ENCODE peak calls at places on chromosomes 1 and 21, in ten cellular contexts. W is GOT3; L is NAMALWA; X is activated T-cell treated with anti-CD3 and anti-CD28 coated beads for 1 hour; B is HEK293T; H is T-cell; V is stimulated activated CD8-positive, alpha-beta memory T cell treated with anti-CD3 and anti-CD28 coated beads, Interleukin-7, amount 100 ng/mL, for 24 hours; A is right cardiac atrium; I is D341Med; O is endothelial cell. F is an unnamed sample.

GRCh38 chr1:115496904-115497527 is 144.8 kb upstream of the VANGL1 start:
- DNase-seq in W (no peak), L (no peak), X (no peak), B (no peak), H (no peak), V (no peak), A (no peak), I (no peak), O (no peak), F (peak)

GRCh38 chr1:231039161-231040018 is 664 bp downstream of the FAM89A start:
- DNase-seq in W (no peak), L (peak), X (peak), B (peak), H (peak), V (no peak), A (peak), I (peak), O (peak), F (peak)

GRCh38 chr1:52368383-52369172 is 2.6 kb upstream of the CC2D1B start:
- DNase-seq in W (no peak), L (no peak), X (peak), B (peak), H (peak), V (peak), A (peak), I (peak), O (peak), F (no peak)

GRCh38 chr1:14827870-14828269 is 229.4 kb downstream of the KAZN start:
- DNase-seq in W (no peak), L (no peak), X (no peak), B (no peak), H (no peak), V (no peak), A (no peak), I (no peak), O (no peak), F (no peak)

GRCh38 chr1:51690285-51690961 is 73.5 kb downstream of the OSBPL9 start:
- DNase-seq in W (no peak), L (no peak), X (no peak), B (no peak), H (no peak), V (no peak), A (no peak), I (no peak), O (no peak), F (no peak)

GRCh38 chr1:24932284-24932683 is 2.2 kb upstream of the RUNX3 start:
- DNase-seq in W (no peak), L (peak), X (peak), B (peak), H (peak), V (no peak), A (peak), I (peak), O (peak), F (no peak)

GRCh38 chr1:221840511-221841243 is 98.8 kb upstream of the DUSP10 start:
- DNase-seq in W (no peak), L (no peak), X (no peak), B (no peak), H (no peak), V (no peak), A (no peak), I (no peak), O (no peak), F (no peak)

GRCh38 chr1:112855152-112855836 is 100.7 kb downstream of the SLC16A1 start:
- DNase-seq in W (no peak), L (no peak), X (no peak), B (no peak), H (no peak), V (no peak), A (no peak), I (no peak), O (no peak), F (no peak)

GRCh38 chr1:99527078-99527477 is 118.8 kb upstream of the PALMD start:
- DNase-seq in W (no peak), L (peak), X (no peak), B (peak), H (no peak), V (no peak), A (no peak), I (peak), O (no peak), F (no peak)

GRCh38 chr1:43822040-43822439 is 111.6 kb upstream of the ARTN start:
- DNase-seq in W (no peak), L (no peak), X (no peak), B (no peak), H (no peak), V (no peak), A (no peak), I (no peak), O (no peak), F (peak)

GRCh38 chr1:110595311-110595710 is 10.8 kb downstream of the KCNA2 start:
- DNase-seq in W (no peak), L (no peak), X (no peak), B (no peak), H (no peak), V (no peak), A (no peak), I (no peak), O (no peak), F (no peak)

GRCh38 chr1:155910621-155911121 is 478 bp downstream of the RIT1 start:
- DNase-seq in W (no peak), L (peak), X (no peak), B (peak), H (no peak), V (no peak), A (no peak), I (peak), O (peak), F (no peak)

GRCh38 chr1:170604065-170604464 is 59.9 kb upstream of the PRRX1 start:
- DNase-seq in W (no peak), L (no peak), X (no peak), B (no peak), H (no peak), V (no peak), A (no peak), I (no peak), O (no peak), F (no peak)

GRCh38 chr1:182185822-182186756 is 124.6 kb upstream of the ZNF648 start:
- DNase-seq in W (no peak), L (no peak), X (no peak), B (peak), H (no peak), V (no peak), A (no peak), I (no peak), O (no peak), F (no peak)

GRCh38 chr21:35475768-35476167 is 426.7 kb upstream of the RUNX1 start:
- DNase-seq in W (no peak), L (no peak), X (no peak), B (no peak), H (no peak), V (no peak), A (no peak), I (no peak), O (no peak), F (no peak)

GRCh38 chr1:52551476-52552235 is 1.2 kb downstream of the TUT4 start:
- DNase-seq in W (no peak), L (no peak), X (peak), B (no peak), H (peak), V (no peak), A (no peak), I (no peak), O (no peak), F (no peak)

GRCh38 chr1:228073870-228074545 is 8.5 kb upstream of the ARF1 start:
- DNase-seq in W (no peak), L (peak), X (no peak), B (peak), H (no peak), V (no peak), A (peak), I (peak), O (no peak), F (no peak)

GRCh38 chr1:85581138-85581801 is 709 bp downstream of the CCN1 start:
- DNase-seq in W (peak), L (no peak), X (no peak), B (peak), H (peak), V (no peak), A (peak), I (peak), O (peak), F (peak)

GRCh38 chr1:19323987-19324664 is 12.0 kb downstream of the SLC66A1 start:
- DNase-seq in W (no peak), L (no peak), X (no peak), B (no peak), H (no peak), V (no peak), A (no peak), I (no peak), O (no peak), F (no peak)

GRCh38 chr1:245337829-245338484 is 183.2 kb downstream of the KIF26B start:
- DNase-seq in W (no peak), L (peak), X (no peak), B (no peak), H (no peak), V (no peak), A (no peak), I (no peak), O (no peak), F (no peak)

GRCh38 chr1:86706018-86706417 is 1.6 kb downstream of the SH3GLB1 start:
- DNase-seq in W (no peak), L (peak), X (no peak), B (no peak), H (no peak), V (no peak), A (no peak), I (no peak), O (no peak), F (no peak)

GRCh38 chr1:219385786-219386427 is 212.2 kb downstream of the LYPLAL1 start:
- DNase-seq in W (no peak), L (peak), X (no peak), B (peak), H (no peak), V (peak), A (peak), I (peak), O (peak), F (peak)

GRCh38 chr1:8283058-8283884 is 34.6 kb upstream of the SLC45A1 start:
- DNase-seq in W (no peak), L (peak), X (no peak), B (no peak), H (no peak), V (no peak), A (no peak), I (no peak), O (no peak), F (no peak)

GRCh38 chr1:27555700-27556424 is 48.1 kb downstream of the AHDC1 start:
- DNase-seq in W (no peak), L (no peak), X (no peak), B (no peak), H (peak), V (no peak), A (peak), I (no peak), O (no peak), F (no peak)

GRCh38 chr1:7375329-7375728 is 395.8 kb upstream of the VAMP3 start:
- DNase-seq in W (no peak), L (no peak), X (no peak), B (no peak), H (no peak), V (no peak), A (peak), I (no peak), O (no peak), F (no peak)

GRCh38 chr1:178238722-178239510 is 145.0 kb downstream of the RASAL2 start:
- DNase-seq in W (no peak), L (no peak), X (no peak), B (no peak), H (no peak), V (no peak), A (no peak), I (no peak), O (no peak), F (peak)

GRCh38 chr1:205493241-205494085 is 11.0 kb upstream of the CDK18 start:
- DNase-seq in W (peak), L (no peak), X (no peak), B (no peak), H (no peak), V (no peak), A (peak), I (no peak), O (no peak), F (no peak)

GRCh38 chr1:11515403-11516300 is 36.7 kb downstream of the DISP3 start:
- DNase-seq in W (no peak), L (no peak), X (no peak), B (no peak), H (no peak), V (no peak), A (no peak), I (no peak), O (no peak), F (no peak)

GRCh38 chr1:75202751-75203150 is 68.6 kb downstream of the LHX8 start:
- DNase-seq in W (no peak), L (no peak), X (no peak), B (no peak), H (no peak), V (no peak), A (no peak), I (no peak), O (no peak), F (no peak)

GRCh38 chr1:44806025-44806703 is 987 bp downstream of the DYNLT4 start:
- DNase-seq in W (no peak), L (no peak), X (no peak), B (no peak), H (no peak), V (no peak), A (peak), I (no peak), O (no peak), F (no peak)

GRCh38 chr1:153397056-153397923 is 6.4 kb upstream of the S100A8 start:
- DNase-seq in W (no peak), L (no peak), X (no peak), B (no peak), H (no peak), V (no peak), A (no peak), I (no peak), O (no peak), F (no peak)

GRCh38 chr1:61094677-61095076 is 12.3 kb downstream of the NFIA start:
- DNase-seq in W (no peak), L (no peak), X (no peak), B (no peak), H (no peak), V (no peak), A (no peak), I (no peak), O (no peak), F (no peak)

GRCh38 chr1:77506771-77507170 is 175.7 kb downstream of the ZZZ3 start:
- DNase-seq in W (no peak), L (no peak), X (no peak), B (no peak), H (no peak), V (no peak), A (no peak), I (no peak), O (no peak), F (no peak)

GRCh38 chr1:81111818-81112217 is 688.9 kb upstream of the ADGRL2 start:
- DNase-seq in W (no peak), L (no peak), X (no peak), B (no peak), H (no peak), V (no peak), A (no peak), I (no peak), O (no peak), F (no peak)

GRCh38 chr1:108877858-108878257 is 1.1 kb downstream of the GPSM2 start:
- DNase-seq in W (no peak), L (peak), X (no peak), B (no peak), H (no peak), V (no peak), A (no peak), I (no peak), O (no peak), F (no peak)

GRCh38 chr1:229928767-229929166 is 138.3 kb upstream of the GALNT2 start:
- DNase-seq in W (no peak), L (no peak), X (no peak), B (no peak), H (no peak), V (no peak), A (no peak), I (no peak), O (no peak), F (no peak)

GRCh38 chr1:93814059-93814794 is 64.8 kb downstream of the DNTTIP2 start:
- DNase-seq in W (no peak), L (peak), X (no peak), B (peak), H (no peak), V (no peak), A (no peak), I (peak), O (peak), F (peak)

GRCh38 chr1:193472838-193473398 is 286.5 kb upstream of the B3GALT2 start:
- DNase-seq in W (no peak), L (no peak), X (no peak), B (no peak), H (no peak), V (no peak), A (no peak), I (no peak), O (no peak), F (no peak)

GRCh38 chr1:245201827-245202226 is 47.0 kb downstream of the KIF26B start:
- DNase-seq in W (no peak), L (no peak), X (no peak), B (no peak), H (no peak), V (no peak), A (no peak), I (no peak), O (no peak), F (no peak)